ENCODE peak calls at places on chromosome X, in four cellular contexts. T, M, Q and Z are unnamed samples.

GRCh38 chrX:12245650-12246645 is 107.7 kb downstream of the FRMPD4 start:
- DNase-seq in T (no peak), M (no peak), Q (no peak), Z (no peak)

GRCh38 chrX:20361890-20362262 is 95.2 kb upstream of the RPS6KA3 start:
- DNase-seq in T (no peak), M (peak; percentile 74), Q (no peak), Z (no peak)

GRCh38 chrX:149151805-149152757 is 353.0 kb downstream of the IDS start:
- DNase-seq in T (no peak), M (peak; percentile 72), Q (no peak), Z (no peak)

GRCh38 chrX:138745215-138745614 is 33.7 kb upstream of the FGF13 start:
- DNase-seq in T (no peak), M (no peak), Q (no peak), Z (no peak)

GRCh38 chrX:128365523-128365922 is 313.3 kb upstream of the ACTRT1 start:
- DNase-seq in T (no peak), M (no peak), Q (no peak), Z (no peak)

GRCh38 chrX:9189286-9189685 is 155.4 kb upstream of the FAM9B start:
- DNase-seq in T (no peak), M (no peak), Q (no peak), Z (no peak)

GRCh38 chrX:23901805-23902204 is 5.9 kb downstream of the APOO start:
- DNase-seq in T (no peak), M (peak; percentile 79), Q (peak; percentile 11), Z (peak; percentile 9)

GRCh38 chrX:136780738-136781137 is at the start of gene ARHGEF6:
- DNase-seq in T (no peak), M (no peak), Q (peak; percentile 28), Z (peak; percentile 27)

GRCh38 chrX:132622130-132622529 is 133.3 kb upstream of the MBNL3 start:
- DNase-seq in T (no peak), M (peak; percentile 75), Q (no peak), Z (peak; percentile 2)

GRCh38 chrX:39854772-39855747 is 242.7 kb downstream of the BCOR start:
- DNase-seq in T (peak; percentile 64), M (no peak), Q (peak; percentile 72), Z (peak; percentile 68)

GRCh38 chrX:129531132-129531531 is 7.8 kb upstream of the SMARCA1 start:
- DNase-seq in T (no peak), M (peak; percentile 51), Q (no peak), Z (no peak)

GRCh38 chrX:108464604-108465003 is 25.0 kb downstream of the COL4A5 start:
- DNase-seq in T (no peak), M (peak; percentile 69), Q (no peak), Z (no peak)

GRCh38 chrX:71195959-71196727 is 26.9 kb upstream of the GJB1 start:
- DNase-seq in T (no peak), M (no peak), Q (peak; percentile 16), Z (peak; percentile 2)

GRCh38 chrX:102934624-102935023 is 2.4 kb upstream of the RAB40AL start:
- DNase-seq in T (no peak), M (no peak), Q (peak; percentile 7), Z (no peak)

GRCh38 chrX:151973262-151973661 is 1.2 kb downstream of the GABRE start:
- DNase-seq in T (no peak), M (no peak), Q (no peak), Z (no peak)

GRCh38 chrX:45758319-45758718 is 557.6 kb upstream of the DIPK2B start:
- DNase-seq in T (peak; percentile 6), M (peak; percentile 69), Q (peak; percentile 23), Z (peak; percentile 26)

GRCh38 chrX:47143894-47144625 is 442 bp downstream of the NDUFB11 start:
- DNase-seq in T (no peak), M (no peak), Q (no peak), Z (peak; percentile 17)

GRCh38 chrX:129772796-129773431 is 6.8 kb upstream of the SASH3 start:
- DNase-seq in T (no peak), M (no peak), Q (peak; percentile 35), Z (peak; percentile 64)

GRCh38 chrX:37686979-37687378 is 1.4 kb downstream of the XK start:
- DNase-seq in T (no peak), M (no peak), Q (no peak), Z (no peak)

GRCh38 chrX:79259073-79259689 is 108.0 kb downstream of the ITM2A start:
- DNase-seq in T (peak; percentile 9), M (no peak), Q (peak; percentile 44), Z (peak; percentile 37)

GRCh38 chrX:72554448-72555140 is 18.0 kb downstream of the HDAC8 start:
- DNase-seq in T (no peak), M (peak; percentile 85), Q (no peak), Z (no peak)

GRCh38 chrX:3167771-3168170 is 126.5 kb downstream of the ARSF start:
- DNase-seq in T (no peak), M (peak; percentile 19), Q (no peak), Z (no peak)

GRCh38 chrX:41153453-41153852 is 68.2 kb downstream of the USP9X start:
- DNase-seq in T (no peak), M (no peak), Q (no peak), Z (no peak)

GRCh38 chrX:2445662-2446623 is 54.8 kb downstream of the DHRSX start:
- DNase-seq in T (no peak), M (no peak), Q (no peak), Z (no peak)

GRCh38 chrX:19063030-19063429 is 59.2 kb downstream of the ADGRG2 start:
- DNase-seq in T (no peak), M (peak; percentile 56), Q (no peak), Z (no peak)

GRCh38 chrX:131081772-131082755 is 23.9 kb downstream of the ARHGAP36 start:
- DNase-seq in T (no peak), M (no peak), Q (no peak), Z (no peak)

GRCh38 chrX:9356846-9357245 is 108.0 kb upstream of the TBL1X start:
- DNase-seq in T (no peak), M (no peak), Q (no peak), Z (no peak)